ENCODE peak calls at places on chromosomes 5 and 9, in five cellular contexts. I is CD8-positive, alpha-beta T cell; A is astrocyte; G is heart right ventricle; D is heart left ventricle. Y is an unnamed sample.

GRCh38 chr5:160620401-160620800 is 198.7 kb downstream of the PTTG1 start:
- DNase-seq in A (no peak), D (no peak), I (no peak), G (no peak), Y (no peak)

GRCh38 chr5:160297776-160298175 is 14.6 kb downstream of the CCNJL start:
- DNase-seq in A (no peak), G (no peak), D (no peak), I (peak; percentile 20), Y (no peak)

GRCh38 chr5:73233461-73234151 is 60.6 kb downstream of the TMEM174 start:
- DNase-seq in A (no peak), I (no peak), D (peak; percentile 25), G (no peak), Y (no peak)

GRCh38 chr9:4375424-4376195 is 75.7 kb upstream of the GLIS3 start:
- DNase-seq in G (no peak), D (no peak), I (no peak), A (peak; percentile 62), Y (no peak)

GRCh38 chr5:24110019-24110615 is 534.7 kb downstream of the CDH10 start:
- DNase-seq in D (no peak), I (no peak), A (peak; percentile 1), G (no peak), Y (no peak)

GRCh38 chr5:36786613-36787012 is 90.0 kb upstream of the NIPBL start:
- DNase-seq in D (no peak), I (no peak), A (no peak), G (no peak), Y (no peak)

GRCh38 chr9:128556276-128556675 is 3.9 kb downstream of the SPTAN1 start:
- DNase-seq in D (no peak), I (no peak), A (no peak), G (no peak), Y (no peak)

GRCh38 chr9:5500441-5501235 is 9.7 kb upstream of the PDCD1LG2 start:
- DNase-seq in D (peak; percentile 83), I (no peak), A (peak; percentile 92), G (peak; percentile 84), Y (peak; percentile 48)

GRCh38 chr9:129027224-129027684 is 877 bp downstream of the SH3GLB2 start:
- DNase-seq in A (no peak), D (no peak), G (no peak), I (no peak), Y (no peak)

GRCh38 chr9:26462213-26462612 is 430.4 kb downstream of the CAAP1 start:
- DNase-seq in G (no peak), I (no peak), A (no peak), D (no peak), Y (no peak)

GRCh38 chr9:123647145-123647544 is 282.8 kb downstream of the DENND1A start:
- DNase-seq in A (no peak), I (no peak), G (no peak), D (no peak), Y (no peak)

GRCh38 chr5:122323132-122323548 is 11.1 kb downstream of the SNCAIP start:
- DNase-seq in I (no peak), D (no peak), A (peak; percentile 53), G (no peak), Y (no peak)

GRCh38 chr9:108698801-108699200 is 157.0 kb downstream of the ACTL7B start:
- DNase-seq in D (no peak), A (no peak), I (no peak), G (no peak), Y (no peak)

GRCh38 chr5:65137631-65138030 is 344.1 kb downstream of the ADAMTS6 start:
- DNase-seq in I (no peak), A (no peak), G (no peak), D (no peak), Y (no peak)

GRCh38 chr9:95217936-95218335 is 99.6 kb downstream of the FANCC start:
- DNase-seq in I (no peak), A (no peak), G (no peak), D (no peak), Y (no peak)

GRCh38 chr5:87413116-87413645 is 451 bp upstream of the CCNH start:
- DNase-seq in A (peak; percentile 15), I (no peak), D (no peak), G (no peak), Y (no peak)

GRCh38 chr5:37668524-37669047 is 171.3 kb downstream of the GDNF start:
- DNase-seq in I (no peak), A (peak; percentile 100), D (peak; percentile 62), G (peak; percentile 54), Y (peak; percentile 52)

GRCh38 chr9:20477940-20478620 is 144.2 kb downstream of the MLLT3 start:
- DNase-seq in D (no peak), A (peak; percentile 61), G (no peak), I (no peak), Y (no peak)
- H3K4me1 ChIP-seq in D (peaks cover 34% of the 10 kb centered on the region), A (peaks cover 2% of the 10 kb centered on the region), G (peaks cover 40% of the 10 kb centered on the region), I (no peaks in the 10 kb centered on the region), Y (no peaks in the 10 kb centered on the region)

GRCh38 chr5:172647341-172648007 is 6.4 kb downstream of the NEURL1B start:
- DNase-seq in A (no peak), D (no peak), G (no peak), I (no peak), Y (no peak)

GRCh38 chr5:172648008-172648359 is 6.9 kb downstream of the NEURL1B start:
- DNase-seq in A (no peak), G (no peak), D (no peak), I (no peak), Y (no peak)

GRCh38 chr5:172645271-172645670 is 4.2 kb downstream of the NEURL1B start:
- DNase-seq in I (no peak), A (no peak), G (no peak), D (peak; percentile 18), Y (no peak)

GRCh38 chr5:172648755-172649154 is 7.7 kb downstream of the NEURL1B start:
- DNase-seq in G (no peak), D (no peak), A (no peak), I (no peak), Y (no peak)

GRCh38 chr5:172646716-172647285 is 5.7 kb downstream of the NEURL1B start:
- DNase-seq in I (no peak), G (peak; percentile 66), A (no peak), D (peak; percentile 59), Y (no peak)
- TF ChIP-seq CTCF in I (no peak), G (peak; percentile 21), A (peak; percentile 12), D (peak; percentile 56), Y (peak; percentile 39)

DNA sequence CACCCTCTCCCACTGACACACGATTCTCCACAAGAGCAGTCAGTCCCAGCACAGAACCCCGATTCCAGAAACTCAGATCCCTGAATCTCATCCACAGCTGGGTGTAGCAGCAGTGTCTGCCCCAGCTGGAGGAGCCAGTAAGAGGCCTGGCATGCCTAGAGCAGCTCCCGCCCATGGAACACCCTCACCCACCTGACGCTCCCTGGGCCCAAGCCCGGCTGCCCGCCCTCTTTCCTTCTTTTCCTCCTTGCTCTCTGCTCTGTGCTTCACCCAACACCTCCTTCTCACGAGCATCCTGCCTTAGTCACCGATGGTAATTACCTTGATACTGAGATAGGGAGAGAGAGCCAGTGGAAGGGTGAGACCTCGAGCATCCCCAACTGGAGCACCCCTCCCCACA is 8.7 kb downstream of the PCDH1 start:
- DNase-seq in D (no peak), I (no peak), G (no peak), A (no peak), Y (no peak)
- H3K4me1 ChIP-seq in D (peaks cover 30% of the 10 kb centered on the region), I (no peaks in the 10 kb centered on the region), G (peaks cover 60% of the 10 kb centered on the region), A (peaks cover 4% of the 10 kb centered on the region), Y (peaks cover 20% of the 10 kb centered on the region)

GRCh38 chr5:151684690-151685361 is 1.9 kb downstream of the SPARC start:
- DNase-seq in D (peak; percentile 52), A (peak; percentile 95), I (no peak), G (peak; percentile 79), Y (no peak)
- TF ChIP-seq CTCF in D (no peak), A (peak; percentile 35), I (no peak), G (no peak), Y (peak; percentile 17)

GRCh38 chr9:133140174-133140505 is 19.1 kb upstream of the RALGDS start:
- DNase-seq in D (no peak), G (no peak), I (no peak), A (no peak), Y (no peak)
- H3K4me1 ChIP-seq in D (peaks cover 53% of the 10 kb centered on the region), G (peaks cover 73% of the 10 kb centered on the region), I (peaks cover 57% of the 10 kb centered on the region), A (peaks cover 22% of the 10 kb centered on the region), Y (peaks cover 90% of the 10 kb centered on the region)